ENCODE peak calls at places on chromosomes 7 and 10, in ten cellular contexts. C is AG04450; M is HEK293T; L is glutamatergic neuron; E is NCI-H1105; K is K562; O is naive thymus-derived CD8-positive, alpha-beta T cell; J is stimulated activated CD8-positive, alpha-beta memory T cell treated with anti-CD3 and anti-CD28 coated beads, Interleukin-4, amount 100 ng/mL, for 1 hour; U is NCI-H1694 treated with DMSO at 0.1 percent for 48 hours; H is body of pancreas. D is an unnamed sample.

GRCh38 chr10:57395921-57396320 is 871.8 kb downstream of the IPMK start:
- DNase-seq in C (no peak), M (no peak), L (no peak), E (no peak), K (no peak), O (no peak), J (no peak), U (no peak), H (no peak), D (no peak)

GRCh38 chr10:71873582-71874182 is 22.6 kb upstream of the PSAP start:
- DNase-seq in C (no peak), M (no peak), L (no peak), E (no peak), K (no peak), O (no peak), J (no peak), U (no peak), H (no peak), D (no peak)

GRCh38 chr7:18230271-18230670 is 202.6 kb upstream of the PRPS1L1 start:
- DNase-seq in C (no peak), M (no peak), L (no peak), E (no peak), K (no peak), O (no peak), J (no peak), U (no peak), H (no peak), D (no peak)

GRCh38 chr10:13930123-13930522 is 343.4 kb downstream of the PRPF18 start:
- DNase-seq in C (no peak), M (no peak), L (no peak), E (no peak), K (peak; percentile 68), O (no peak), J (no peak), U (no peak), H (no peak), D (no peak)

GRCh38 chr7:1322240-1323110 is 89.8 kb downstream of the UNCX start:
- DNase-seq in C (no peak), M (no peak), L (peak; percentile 59), E (no peak), K (no peak), O (no peak), J (no peak), U (no peak), H (no peak), D (no peak)

GRCh38 chr7:2566890-2567662 is 8.3 kb downstream of the IQCE start:
- DNase-seq in C (peak; percentile 69), M (no peak), L (no peak), E (no peak), K (no peak), O (no peak), J (no peak), U (no peak), H (no peak), D (no peak)

GRCh38 chr10:4303045-4303444 is 518.0 kb upstream of the KLF6 start:
- DNase-seq in C (no peak), M (no peak), L (no peak), E (no peak), K (no peak), O (no peak), J (no peak), U (no peak), H (no peak), D (no peak)

GRCh38 chr10:102615361-102615760 is 28.9 kb upstream of the TRIM8 start:
- DNase-seq in C (no peak), M (peak; percentile 66), L (peak; percentile 45), E (no peak), K (peak; percentile 65), O (no peak), J (no peak), U (no peak), H (no peak), D (peak; percentile 55)

GRCh38 chr7:158040199-158040598 is 547.4 kb downstream of the PTPRN2 start:
- DNase-seq in C (no peak), M (no peak), L (no peak), E (no peak), K (no peak), O (no peak), J (no peak), U (no peak), H (no peak), D (no peak)

GRCh38 chr10:11533328-11533781 is 78.1 kb downstream of the USP6NL start:
- DNase-seq in C (no peak), M (peak; percentile 23), L (no peak), E (no peak), K (peak; percentile 35), O (no peak), J (no peak), U (no peak), H (no peak), D (no peak)

GRCh38 chr10:119313645-119314044 is 106.3 kb downstream of the GRK5 start:
- DNase-seq in C (no peak), M (no peak), L (no peak), E (no peak), K (peak; percentile 17), O (no peak), J (no peak), U (no peak), H (no peak), D (no peak)

GRCh38 chr7:93622036-93622714 is 47.7 kb upstream of the CALCR start:
- DNase-seq in C (no peak), M (peak; percentile 56), L (peak; percentile 31), E (no peak), K (peak; percentile 53), O (no peak), J (no peak), U (peak; percentile 34), H (peak; percentile 2), D (no peak)

GRCh38 chr10:6423004-6423403 is 157.1 kb downstream of the PRKCQ start:
- DNase-seq in C (no peak), M (no peak), L (no peak), E (no peak), K (no peak), O (no peak), J (no peak), U (no peak), H (no peak), D (no peak)

GRCh38 chr10:79063071-79063491 is 5.7 kb upstream of the ZMIZ1 start:
- DNase-seq in C (no peak), M (no peak), L (peak; percentile 3), E (no peak), K (no peak), O (no peak), J (no peak), U (no peak), H (peak; percentile 1), D (no peak)

GRCh38 chr7:140242057-140243031 is 65.6 kb upstream of the KDM7A start:
- DNase-seq in C (no peak), M (no peak), L (no peak), E (no peak), K (peak; percentile 96), O (no peak), J (no peak), U (no peak), H (peak; percentile 41), D (no peak)

GRCh38 chr10:93245772-93246171 is 172.1 kb downstream of the CYP26A1 start:
- DNase-seq in C (no peak), M (no peak), L (no peak), E (no peak), K (no peak), O (no peak), J (no peak), U (no peak), H (no peak), D (no peak)

GRCh38 chr10:76675951-76676587 is 961.5 kb downstream of the KCNMA1 start:
- DNase-seq in C (no peak), M (no peak), L (no peak), E (no peak), K (no peak), O (no peak), J (no peak), U (peak; percentile 39), H (no peak), D (no peak)

GRCh38 chr10:86654411-86655172 is at the start of gene OPN4:
- DNase-seq in C (no peak), M (no peak), L (no peak), E (no peak), K (peak; percentile 31), O (no peak), J (no peak), U (no peak), H (no peak), D (no peak)

GRCh38 chr10:80136134-80136571 is 3.6 kb downstream of the PLAC9 start:
- DNase-seq in C (peak; percentile 65), M (no peak), L (no peak), E (no peak), K (no peak), O (no peak), J (no peak), U (peak; percentile 42), H (no peak), D (no peak)

GRCh38 chr10:130553846-130554245 is 417.7 kb downstream of the GLRX3 start:
- DNase-seq in C (no peak), M (no peak), L (no peak), E (no peak), K (no peak), O (no peak), J (no peak), U (no peak), H (no peak), D (no peak)

GRCh38 chr7:120587281-120587680 is 270.7 kb downstream of the TSPAN12 start:
- DNase-seq in C (no peak), M (no peak), L (no peak), E (no peak), K (no peak), O (no peak), J (no peak), U (no peak), H (no peak), D (no peak)